ENCODE peak calls at places on chromosomes 16 and 17, in ten cellular contexts. K, Q, N, O, W, B, U, X, I and T are unnamed samples.

GRCh38 chr17:29749045-29749825 is 126.5 kb upstream of the CORO6 start:
- DNase-seq in K (no peak), Q (no peak), N (no peak), O (no peak), W (no peak), B (no peak), U (no peak), X (no peak), I (no peak), T (no peak)

GRCh38 chr17:68705331-68706166 is 104.4 kb upstream of the FAM20A start:
- DNase-seq in K (no peak), Q (no peak), N (no peak), O (no peak), W (no peak), B (no peak), U (no peak), X (no peak), I (no peak), T (no peak)

GRCh38 chr17:71921726-71922320 is 199.0 kb upstream of the SOX9 start:
- DNase-seq in K (no peak), Q (no peak), N (no peak), O (no peak), W (no peak), B (no peak), U (no peak), X (no peak), I (no peak), T (no peak)

GRCh38 chr17:80855196-80855967 is 136.3 kb upstream of the CHMP6 start:
- DNase-seq in K (no peak), Q (no peak), N (no peak), O (no peak), W (no peak), B (no peak), U (no peak), X (no peak), I (no peak), T (no peak)

GRCh38 chr17:74605361-74605760 is 13.3 kb upstream of the CD300LD start:
- DNase-seq in K (no peak), Q (no peak), N (no peak), O (no peak), W (no peak), B (no peak), U (no peak), X (no peak), I (no peak), T (no peak)

GRCh38 chr17:76996741-76997694 is 128.8 kb downstream of the MGAT5B start:
- DNase-seq in K (no peak), Q (no peak), N (no peak), O (no peak), W (no peak), B (no peak), U (no peak), X (no peak), I (no peak), T (no peak)

GRCh38 chr16:50815382-50815781 is 73.5 kb downstream of the CYLD start:
- DNase-seq in K (no peak), Q (no peak), N (no peak), O (no peak), W (no peak), B (no peak), U (no peak), X (no peak), I (no peak), T (no peak)

GRCh38 chr17:18182190-18182977 is 1.2 kb upstream of the ALKBH5 start:
- DNase-seq in K (no peak), Q (peak; percentile 27), N (no peak), O (no peak), W (no peak), B (no peak), U (no peak), X (no peak), I (peak; percentile 71), T (no peak)

GRCh38 chr17:4407851-4408250 is 25.9 kb upstream of the SPNS3 start:
- DNase-seq in K (no peak), Q (no peak), N (no peak), O (no peak), W (no peak), B (no peak), U (no peak), X (no peak), I (peak; percentile 54), T (no peak)

GRCh38 chr16:51723016-51723724 is 572.1 kb upstream of the SALL1 start:
- DNase-seq in K (no peak), Q (no peak), N (no peak), O (no peak), W (no peak), B (no peak), U (no peak), X (no peak), I (no peak), T (no peak)

GRCh38 chr17:80426671-80427326 is 11.8 kb downstream of the ENDOV start:
- DNase-seq in K (peak; percentile 78), Q (peak; percentile 76), N (peak; percentile 77), O (peak; percentile 90), W (peak; percentile 86), B (no peak), U (no peak), X (peak; percentile 86), I (peak; percentile 66), T (no peak)

GRCh38 chr17:81050645-81051625 is 16.0 kb downstream of the BAIAP2 start:
- DNase-seq in K (no peak), Q (no peak), N (no peak), O (no peak), W (no peak), B (no peak), U (no peak), X (no peak), I (no peak), T (no peak)

GRCh38 chr16:68642047-68642435 is 3.1 kb upstream of the CDH3 start:
- DNase-seq in K (no peak), Q (no peak), N (no peak), O (no peak), W (no peak), B (no peak), U (no peak), X (no peak), I (no peak), T (no peak)

GRCh38 chr17:38799501-38800236 is at the start of gene PIP4K2B:
- DNase-seq in K (peak; percentile 99), Q (peak; percentile 98), N (peak; percentile 44), O (peak; percentile 93), W (peak; percentile 80), B (peak; percentile 92), U (peak; percentile 84), X (peak; percentile 97), I (peak; percentile 97), T (peak; percentile 92)

GRCh38 chr16:64269756-64270155 is 852.1 kb downstream of the CDH11 start:
- DNase-seq in K (no peak), Q (no peak), N (no peak), O (no peak), W (no peak), B (no peak), U (no peak), X (no peak), I (no peak), T (no peak)

GRCh38 chr17:81712468-81713003 is 452 bp downstream of the SLC25A10 start:
- DNase-seq in K (peak; percentile 45), Q (no peak), N (no peak), O (peak; percentile 44), W (no peak), B (no peak), U (no peak), X (no peak), I (peak; percentile 55), T (no peak)

GRCh38 chr17:2819921-2820501 is 23.8 kb downstream of the RAP1GAP2 start:
- DNase-seq in K (no peak), Q (no peak), N (no peak), O (no peak), W (no peak), B (no peak), U (no peak), X (no peak), I (no peak), T (no peak)

GRCh38 chr17:55177914-55178217 is 86.9 kb upstream of the HLF start:
- DNase-seq in K (no peak), Q (no peak), N (no peak), O (no peak), W (no peak), B (no peak), U (no peak), X (no peak), I (no peak), T (no peak)

GRCh38 chr17:71709271-71709670 is 411.5 kb upstream of the SOX9 start:
- DNase-seq in K (no peak), Q (no peak), N (no peak), O (no peak), W (no peak), B (no peak), U (no peak), X (no peak), I (no peak), T (no peak)

GRCh38 chr16:22267764-22268163 is 29.4 kb upstream of the POLR3E start:
- DNase-seq in K (no peak), Q (no peak), N (no peak), O (no peak), W (no peak), B (no peak), U (no peak), X (no peak), I (no peak), T (no peak)

GRCh38 chr16:58459344-58460218 is 40.4 kb upstream of the NDRG4 start:
- DNase-seq in K (no peak), Q (no peak), N (peak; percentile 9), O (no peak), W (peak; percentile 29), B (peak; percentile 42), U (no peak), X (peak; percentile 45), I (no peak), T (peak; percentile 32)

GRCh38 chr17:2023692-2024571 is 1.2 kb downstream of the RTN4RL1 start:
- DNase-seq in K (no peak), Q (peak; percentile 93), N (no peak), O (no peak), W (peak; percentile 33), B (no peak), U (no peak), X (no peak), I (no peak), T (no peak)

GRCh38 chr16:46882940-46883307 is 1.2 kb upstream of the GPT2 start:
- DNase-seq in K (no peak), Q (no peak), N (no peak), O (no peak), W (no peak), B (no peak), U (no peak), X (no peak), I (no peak), T (no peak)

GRCh38 chr16:49012961-49013726 is 268.5 kb downstream of the CBLN1 start:
- DNase-seq in K (no peak), Q (no peak), N (no peak), O (no peak), W (no peak), B (peak; percentile 96), U (no peak), X (no peak), I (no peak), T (no peak)

GRCh38 chr17:7677388-7678067 is 9.8 kb downstream of the TP53 start:
- DNase-seq in K (no peak), Q (no peak), N (no peak), O (no peak), W (no peak), B (no peak), U (no peak), X (no peak), I (no peak), T (no peak)

GRCh38 chr16:47538472-47538871 is 77.3 kb downstream of the PHKB start:
- DNase-seq in K (no peak), Q (no peak), N (no peak), O (no peak), W (no peak), B (no peak), U (no peak), X (no peak), I (no peak), T (no peak)

GRCh38 chr16:83899272-83899897 is 470 bp downstream of the MLYCD start:
- DNase-seq in K (peak; percentile 12), Q (peak; percentile 51), N (peak; percentile 7), O (peak; percentile 32), W (peak; percentile 31), B (no peak), U (no peak), X (no peak), I (peak; percentile 55), T (no peak)

GRCh38 chr16:3645504-3646347 is 8.8 kb upstream of the DNASE1 start:
- DNase-seq in K (no peak), Q (peak; percentile 54), N (no peak), O (peak; percentile 57), W (no peak), B (no peak), U (no peak), X (no peak), I (peak; percentile 64), T (no peak)